ENCODE peak calls at places on chromosomes 13 and 19, in ten cellular contexts. L is heart right ventricle, P is right atrium auricular region, C is tibial artery, E is dorsolateral prefrontal cortex, K is cardiac muscle cell, I is mammary epithelial cell, O is H9, B is WERI-Rb-1, R is astrocyte. J is an unnamed sample.

GRCh38 chr19:4083677-4084546 is 17.2 kb upstream of the ZBTB7A start:
- DNase-seq in P (no peak), C (no peak), K (no peak), E (no peak), O (peak; percentile 71), B (no peak), R (no peak), I (no peak), L (peak; percentile 50), J (no peak)

GRCh38 chr19:6218497-6219146 is 61.2 kb downstream of the MLLT1 start:
- DNase-seq in P (peak; percentile 96), C (peak; percentile 94), R (peak; percentile 40), K (peak; percentile 84), E (peak; percentile 91), L (peak; percentile 88), B (peak; percentile 92), I (peak; percentile 58), O (peak; percentile 94), J (peak; percentile 86)

GRCh38 chr19:4376991-4377781 is 23.2 kb downstream of the SH3GL1 start:
- DNase-seq in C (no peak), B (no peak), L (no peak), E (no peak), K (no peak), R (no peak), P (no peak), O (no peak), I (peak; percentile 62), J (no peak)

GRCh38 chr19:48480476-48481190 is 11.5 kb downstream of the CYTH2 start:
- DNase-seq in K (peak; percentile 49), E (peak; percentile 77), O (no peak), L (peak; percentile 53), B (no peak), I (no peak), R (no peak), P (peak; percentile 75), C (no peak), J (no peak)

GRCh38 chr13:41332829-41333228 is 21.8 kb downstream of the NAA16 start:
- DNase-seq in E (no peak), L (no peak), B (no peak), C (no peak), R (no peak), O (no peak), P (no peak), K (no peak), I (no peak), J (no peak)

GRCh38 chr19:18364826-18365528 is 21.0 kb upstream of the GDF15 start:
- DNase-seq in P (peak; percentile 78), O (no peak), E (no peak), C (peak; percentile 84), K (peak; percentile 100), L (peak; percentile 90), B (no peak), R (peak; percentile 100), I (peak; percentile 96), J (peak; percentile 40)

GRCh38 chr19:55082023-55082851 is 6.6 kb downstream of the EPS8L1 start:
- DNase-seq in P (no peak), L (peak; percentile 47), C (no peak), E (no peak), R (no peak), K (peak; percentile 54), I (no peak), O (peak; percentile 97), B (peak; percentile 89), J (no peak)

GRCh38 chr13:56347014-56347413 is 793.7 kb upstream of the PRR20A start:
- DNase-seq in R (no peak), P (no peak), C (no peak), L (no peak), O (no peak), I (no peak), E (no peak), K (no peak), B (no peak), J (no peak)

GRCh38 chr19:49210108-49210900 is 52.7 kb downstream of the TRPM4 start:
- DNase-seq in K (peak; percentile 29), O (peak; percentile 99), R (no peak), E (no peak), B (peak; percentile 17), C (no peak), L (no peak), P (no peak), I (no peak), J (no peak)

GRCh38 chr13:29428310-29428991 is 167.0 kb downstream of the SLC7A1 start:
- DNase-seq in P (no peak), B (peak; percentile 4), L (peak; percentile 37), E (peak; percentile 63), O (peak; percentile 73), R (peak; percentile 2), I (peak; percentile 58), C (no peak), K (peak; percentile 9), J (no peak)

GRCh38 chr13:110953833-110954532 is 39.1 kb upstream of the ANKRD10 start:
- DNase-seq in E (no peak), P (no peak), C (no peak), I (no peak), K (no peak), R (no peak), O (no peak), L (no peak), B (no peak), J (no peak)

GRCh38 chr13:110960219-110960618 is 45.4 kb upstream of the ANKRD10 start:
- DNase-seq in E (no peak), R (no peak), B (no peak), K (no peak), P (no peak), C (no peak), I (no peak), O (no peak), L (no peak), J (no peak)

GRCh38 chr13:110957931-110958330 is 43.1 kb upstream of the ANKRD10 start:
- DNase-seq in I (no peak), O (no peak), L (no peak), E (no peak), P (no peak), R (no peak), K (no peak), C (no peak), B (no peak), J (no peak)

GRCh38 chr13:110953416-110953815 is 38.5 kb upstream of the ANKRD10 start:
- DNase-seq in O (no peak), L (no peak), I (no peak), R (no peak), B (no peak), E (no peak), K (no peak), C (no peak), P (no peak), J (no peak)

GRCh38 chr13:110957181-110957884 is 42.5 kb upstream of the ANKRD10 start:
- DNase-seq in R (no peak), E (no peak), I (peak; percentile 58), B (no peak), K (no peak), L (no peak), C (no peak), P (no peak), O (no peak), J (no peak)
- TF ChIP-seq CTCF in R (no peak), E (no peak), I (no peak), B (peak; percentile 26), K (peak; percentile 21), L (no peak), C (no peak), P (no peak), O (peak; percentile 74), J (no peak)

GRCh38 chr19:41997851-41998229 is 3.8 kb upstream of the ATP1A3 start:
- DNase-seq in R (no peak), I (no peak), O (peak; percentile 51), B (peak; percentile 98), P (no peak), E (no peak), C (no peak), K (no peak), L (no peak), J (no peak)

GRCh38 chr19:41999071-41999877 is 5.2 kb upstream of the ATP1A3 start:
- DNase-seq in I (no peak), L (no peak), B (peak; percentile 56), C (no peak), O (peak; percentile 68), E (peak; percentile 55), R (no peak), P (no peak), K (no peak), J (no peak)

GRCh38 chr19:41997121-41997850 is 3.3 kb upstream of the ATP1A3 start:
- DNase-seq in R (peak; percentile 10), B (peak; percentile 76), C (no peak), I (peak; percentile 23), P (no peak), E (no peak), K (peak; percentile 47), O (peak; percentile 81), L (peak; percentile 38), J (no peak)

GRCh38 chr19:41999878-42000208 is 5.8 kb upstream of the ATP1A3 start:
- DNase-seq in L (no peak), I (no peak), R (no peak), P (no peak), C (no peak), O (no peak), E (no peak), B (no peak), K (no peak), J (no peak)

DNA sequence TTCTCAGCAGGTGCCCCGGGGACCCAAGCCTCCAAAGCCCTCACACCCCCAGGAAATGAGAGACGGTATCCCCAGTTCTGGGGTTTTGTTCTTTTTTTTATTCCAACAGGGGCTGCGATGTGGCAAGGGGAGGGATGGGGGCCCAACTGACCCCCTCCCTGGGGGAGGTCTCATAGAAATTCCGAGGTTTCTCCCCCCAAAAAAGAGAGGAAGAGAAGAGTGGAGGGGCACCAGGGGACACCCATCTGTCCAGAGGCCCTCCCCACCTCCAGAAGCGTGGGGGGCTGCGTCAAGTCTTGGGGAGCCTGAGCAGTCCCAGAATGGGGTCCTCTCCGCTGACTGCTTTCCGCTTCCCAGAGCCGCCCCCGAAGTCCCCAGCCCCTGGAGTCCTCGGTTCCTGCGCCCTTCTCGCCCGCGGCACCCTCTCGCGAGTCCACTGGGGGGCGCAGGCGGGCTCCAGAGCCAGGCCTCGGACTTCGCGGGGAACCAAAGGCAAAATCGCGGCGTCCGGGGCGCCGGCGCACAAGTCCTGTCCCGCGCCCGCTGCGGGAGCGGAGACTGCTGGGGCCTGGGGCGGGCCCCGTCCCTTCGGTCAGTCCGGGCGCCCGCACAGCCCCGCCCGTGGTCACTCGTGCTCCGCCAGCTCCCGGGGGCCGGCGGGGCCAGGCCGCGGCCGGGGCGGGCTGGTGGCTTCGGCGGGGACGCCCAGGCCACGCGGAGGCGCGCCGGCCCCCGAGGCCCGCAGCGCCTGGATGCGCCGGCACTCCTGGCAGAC is 4.4 kb upstream of the ATP1A3 start:
- DNase-seq in O (peak; percentile 75), P (no peak), L (no peak), I (no peak), K (peak; percentile 45), B (peak; percentile 80), E (peak; percentile 64), R (no peak), C (no peak), J (no peak)
- H3K27me3 ChIP-seq in O (peaks cover 28% of the 10 kb centered on the region), P (no peaks in the 10 kb centered on the region), L (peaks cover 11% of the 10 kb centered on the region), I (peaks cover 11% of the 10 kb centered on the region), K (peaks cover 90% of the 10 kb centered on the region), B (no peaks in the 10 kb centered on the region), E (no peaks in the 10 kb centered on the region), R (peaks cover 46% of the 10 kb centered on the region), C (peaks cover 3% of the 10 kb centered on the region), J (peaks cover 6% of the 10 kb centered on the region)

GRCh38 chr13:19967619-19968018 is 9.1 kb downstream of the ZMYM2 start:
- DNase-seq in P (no peak), I (no peak), O (no peak), B (no peak), R (no peak), L (no peak), K (peak; percentile 12), C (no peak), E (no peak), J (no peak)
- TF ChIP-seq CTCF in P (no peak), I (no peak), O (no peak), B (no peak), R (no peak), L (no peak), K (no peak), C (no peak), E (no peak), J (no peak)

GRCh38 chr13:27960362-27961226 is 8.5 kb downstream of the CDX2 start:
- DNase-seq in O (peak; percentile 85), L (peak; percentile 11), R (no peak), K (peak; percentile 41), I (peak; percentile 50), C (no peak), E (no peak), B (peak; percentile 77), P (no peak), J (no peak)
- H3K27me3 ChIP-seq in O (peaks cover 94% of the 10 kb centered on the region), L (peaks cover 95% of the 10 kb centered on the region), R (peaks cover 89% of the 10 kb centered on the region), K (peaks cover 100% of the 10 kb centered on the region), I (peaks cover 19% of the 10 kb centered on the region), C (peaks cover 4% of the 10 kb centered on the region), E (peaks cover 44% of the 10 kb centered on the region), B (peaks cover 98% of the 10 kb centered on the region), P (peaks cover 28% of the 10 kb centered on the region), J (peaks cover 38% of the 10 kb centered on the region)